ENCODE peak calls at places on chromosome 21, in seven cellular contexts. One of them, this sample, is unnamed.

GRCh38 chr21:39014751-39015150 is 168.5 kb downstream of the PSMG1 start:
- DNase-seq in GM23248: peak; percentile 96
- DNase-seq in GM23338: no peak
- DNase-seq in heart left ventricle: no peak
- DNase-seq in HepG2: no peak
- DNase-seq in A549: peak; percentile 17
- DNase-seq in PC-3: peak; percentile 93
- DNase-seq in this sample: no peak

GRCh38 chr21:35711213-35711612 is 349.1 kb downstream of the SETD4 start:
- DNase-seq in GM23248: no peak
- DNase-seq in GM23338: no peak
- DNase-seq in heart left ventricle: no peak
- DNase-seq in HepG2: no peak
- DNase-seq in A549: no peak
- DNase-seq in PC-3: no peak
- DNase-seq in this sample: no peak

GRCh38 chr21:36186506-36187399 is 30.1 kb downstream of the DOP1B start:
- DNase-seq in GM23248: no peak
- DNase-seq in GM23338: no peak
- DNase-seq in heart left ventricle: peak; percentile 75
- DNase-seq in HepG2: no peak
- DNase-seq in A549: no peak
- DNase-seq in PC-3: no peak
- DNase-seq in this sample: no peak

GRCh38 chr21:36624105-36624504 is 74.8 kb upstream of the SIM2 start:
- DNase-seq in GM23248: no peak
- DNase-seq in GM23338: no peak
- DNase-seq in heart left ventricle: no peak
- DNase-seq in HepG2: no peak
- DNase-seq in A549: no peak
- DNase-seq in PC-3: no peak
- DNase-seq in this sample: no peak

GRCh38 chr21:35206141-35207125 is 157.3 kb upstream of the RUNX1 start:
- DNase-seq in GM23248: no peak
- DNase-seq in GM23338: no peak
- DNase-seq in heart left ventricle: no peak
- DNase-seq in HepG2: no peak
- DNase-seq in A549: no peak
- DNase-seq in PC-3: no peak
- DNase-seq in this sample: peak; percentile 37

GRCh38 chr21:35294231-35294898 is 245.3 kb upstream of the RUNX1 start:
- DNase-seq in GM23248: peak; percentile 1
- DNase-seq in GM23338: peak; percentile 2
- DNase-seq in heart left ventricle: no peak
- DNase-seq in HepG2: no peak
- DNase-seq in A549: no peak
- DNase-seq in PC-3: peak; percentile 50
- DNase-seq in this sample: peak; percentile 51

GRCh38 chr21:34726627-34727337 is 58.0 kb downstream of the CLIC6 start:
- DNase-seq in GM23248: peak; percentile 55
- DNase-seq in GM23338: no peak
- DNase-seq in heart left ventricle: no peak
- DNase-seq in HepG2: no peak
- DNase-seq in A549: no peak
- DNase-seq in PC-3: peak; percentile 45
- DNase-seq in this sample: no peak

GRCh38 chr21:30257773-30258172 is 25.0 kb downstream of the KRTAP24-1 start:
- DNase-seq in GM23248: peak; percentile 69
- DNase-seq in GM23338: peak; percentile 92
- DNase-seq in heart left ventricle: no peak
- DNase-seq in HepG2: no peak
- DNase-seq in A549: peak; percentile 12
- DNase-seq in PC-3: peak; percentile 79
- DNase-seq in this sample: no peak

GRCh38 chr21:38356898-38357297 is 100.1 kb downstream of the KCNJ15 start:
- DNase-seq in GM23248: no peak
- DNase-seq in GM23338: peak; percentile 2
- DNase-seq in heart left ventricle: no peak
- DNase-seq in HepG2: no peak
- DNase-seq in A549: no peak
- DNase-seq in PC-3: no peak
- DNase-seq in this sample: no peak

GRCh38 chr21:34526236-34526617 is 14.2 kb upstream of the KCNE1 start:
- DNase-seq in GM23248: peak; percentile 54
- DNase-seq in GM23338: no peak
- DNase-seq in heart left ventricle: no peak
- DNase-seq in HepG2: no peak
- DNase-seq in A549: no peak
- DNase-seq in PC-3: peak; percentile 13
- DNase-seq in this sample: no peak

GRCh38 chr21:36630485-36631206 is 68.3 kb upstream of the SIM2 start:
- DNase-seq in GM23248: peak; percentile 66
- DNase-seq in GM23338: peak; percentile 94
- DNase-seq in heart left ventricle: peak; percentile 75
- DNase-seq in HepG2: peak; percentile 48
- DNase-seq in A549: peak; percentile 60
- DNase-seq in PC-3: peak; percentile 80
- DNase-seq in this sample: peak; percentile 74

GRCh38 chr21:37435120-37435519 is 68.5 kb downstream of the DYRK1A start:
- DNase-seq in GM23248: peak; percentile 85
- DNase-seq in GM23338: peak; percentile 98
- DNase-seq in heart left ventricle: no peak
- DNase-seq in HepG2: no peak
- DNase-seq in A549: peak; percentile 38
- DNase-seq in PC-3: peak; percentile 47
- DNase-seq in this sample: peak; percentile 29

GRCh38 chr21:25323356-25323949 is 283.8 kb downstream of the MRPL39 start:
- DNase-seq in GM23248: no peak
- DNase-seq in GM23338: no peak
- DNase-seq in heart left ventricle: no peak
- DNase-seq in HepG2: no peak
- DNase-seq in A549: no peak
- DNase-seq in PC-3: no peak
- DNase-seq in this sample: no peak

GRCh38 chr21:42265229-42265812 is 46.4 kb downstream of the ABCG1 start:
- DNase-seq in GM23248: no peak
- DNase-seq in GM23338: no peak
- DNase-seq in heart left ventricle: peak; percentile 44
- DNase-seq in HepG2: no peak
- DNase-seq in A549: no peak
- DNase-seq in PC-3: no peak
- DNase-seq in this sample: no peak

GRCh38 chr21:32325706-32326105 is 27.1 kb downstream of the MRAP start:
- DNase-seq in GM23248: no peak
- DNase-seq in GM23338: no peak
- DNase-seq in heart left ventricle: no peak
- DNase-seq in HepG2: no peak
- DNase-seq in A549: no peak
- DNase-seq in PC-3: no peak
- DNase-seq in this sample: no peak

GRCh38 chr21:39282911-39283310 is 30.5 kb downstream of the BRWD1 start:
- DNase-seq in GM23248: no peak
- DNase-seq in GM23338: no peak
- DNase-seq in heart left ventricle: no peak
- DNase-seq in HepG2: no peak
- DNase-seq in A549: no peak
- DNase-seq in PC-3: no peak
- DNase-seq in this sample: no peak

GRCh38 chr21:23522750-23523149 is 2084.5 kb downstream of the MRPL39 start:
- DNase-seq in GM23248: no peak
- DNase-seq in GM23338: no peak
- DNase-seq in heart left ventricle: no peak
- DNase-seq in HepG2: no peak
- DNase-seq in A549: no peak
- DNase-seq in PC-3: peak; percentile 11
- DNase-seq in this sample: no peak

GRCh38 chr21:34949499-34949898 is 99.6 kb downstream of the RUNX1 start:
- DNase-seq in GM23248: no peak
- DNase-seq in GM23338: no peak
- DNase-seq in heart left ventricle: no peak
- DNase-seq in HepG2: no peak
- DNase-seq in A549: no peak
- DNase-seq in PC-3: no peak
- DNase-seq in this sample: no peak

GRCh38 chr21:24671901-24672300 is 935.4 kb downstream of the MRPL39 start:
- DNase-seq in GM23248: no peak
- DNase-seq in GM23338: no peak
- DNase-seq in heart left ventricle: no peak
- DNase-seq in HepG2: no peak
- DNase-seq in A549: no peak
- DNase-seq in PC-3: peak; percentile 39
- DNase-seq in this sample: no peak

GRCh38 chr21:45440736-45441350 is 35.9 kb downstream of the COL18A1 start:
- DNase-seq in GM23248: no peak
- DNase-seq in GM23338: no peak
- DNase-seq in heart left ventricle: peak; percentile 55
- DNase-seq in HepG2: no peak
- DNase-seq in A549: no peak
- DNase-seq in PC-3: no peak
- DNase-seq in this sample: no peak

GRCh38 chr21:45439901-45440461 is 35.0 kb downstream of the COL18A1 start:
- DNase-seq in GM23248: no peak
- DNase-seq in GM23338: no peak
- DNase-seq in heart left ventricle: peak; percentile 59
- DNase-seq in HepG2: no peak
- DNase-seq in A549: no peak
- DNase-seq in PC-3: no peak
- DNase-seq in this sample: no peak

GRCh38 chr21:45439171-45439872 is 34.4 kb downstream of the COL18A1 start:
- DNase-seq in GM23248: peak; percentile 86
- DNase-seq in GM23338: peak; percentile 90
- DNase-seq in heart left ventricle: peak; percentile 91
- DNase-seq in HepG2: peak; percentile 59
- DNase-seq in A549: peak; percentile 78
- DNase-seq in PC-3: peak; percentile 90
- DNase-seq in this sample: peak; percentile 67

GRCh38 chr21:45436371-45437040 is 31.5 kb downstream of the COL18A1 start:
- DNase-seq in GM23248: no peak
- DNase-seq in GM23338: no peak
- DNase-seq in heart left ventricle: peak; percentile 54
- DNase-seq in HepG2: no peak
- DNase-seq in A549: no peak
- DNase-seq in PC-3: no peak
- DNase-seq in this sample: no peak

DNA sequence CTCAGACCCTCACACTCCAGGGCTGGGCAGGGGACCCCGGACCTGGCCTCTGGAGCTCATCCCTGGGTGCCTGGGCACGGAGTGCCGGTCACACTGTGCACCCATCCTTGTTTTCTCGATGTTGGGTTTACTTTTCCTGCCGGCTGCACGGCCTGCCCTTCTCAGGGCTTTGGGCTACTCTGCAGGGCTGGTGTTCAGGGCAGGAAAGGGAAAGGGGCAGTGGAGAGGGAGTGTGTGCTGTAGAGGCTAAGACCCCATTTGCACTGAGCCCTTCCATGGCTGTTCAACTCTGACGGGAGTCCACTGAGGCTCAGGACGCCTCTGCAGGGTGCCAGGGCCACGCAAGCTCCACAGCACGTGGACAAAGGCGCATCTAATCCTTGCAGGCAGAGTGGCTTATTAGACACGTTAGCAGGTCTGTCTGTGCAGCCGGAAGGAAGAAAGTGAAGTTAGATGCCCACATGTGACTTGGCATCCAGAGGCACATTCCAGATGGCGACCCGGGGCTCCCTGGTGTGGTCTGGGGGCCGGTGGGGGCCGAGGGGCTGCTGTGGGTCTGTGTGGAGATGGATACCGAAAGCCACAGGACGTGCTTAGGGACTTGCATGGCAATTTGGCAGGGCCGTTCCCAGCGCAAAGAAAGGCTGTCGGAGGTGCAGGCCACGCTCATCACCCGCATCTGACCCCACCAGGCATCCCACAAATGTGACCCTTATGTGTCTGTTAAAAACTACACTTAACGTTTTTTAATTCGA is 33.6 kb downstream of the COL18A1 start:
- DNase-seq in GM23248: no peak
- DNase-seq in GM23338: no peak
- DNase-seq in heart left ventricle: peak; percentile 61
- DNase-seq in HepG2: no peak
- DNase-seq in A549: no peak
- DNase-seq in PC-3: no peak
- DNase-seq in this sample: no peak
- H3K4me3 ChIP-seq in GM23248: peak overlapping the region; percentile 72
- H3K4me3 ChIP-seq in GM23338: no peak overlapping the region
- H3K4me3 ChIP-seq in heart left ventricle: no peak overlapping the region
- H3K4me3 ChIP-seq in HepG2: no peak overlapping the region
- H3K4me3 ChIP-seq in A549: no peak overlapping the region
- H3K4me3 ChIP-seq in PC-3: peak overlapping the region; percentile 58
- H3K4me3 ChIP-seq in this sample: no peak overlapping the region

GRCh38 chr21:43720539-43721224 is 1.8 kb downstream of the PDXK start:
- DNase-seq in GM23248: no peak
- DNase-seq in GM23338: no peak
- DNase-seq in heart left ventricle: no peak
- DNase-seq in HepG2: no peak
- DNase-seq in A549: no peak
- DNase-seq in PC-3: no peak
- DNase-seq in this sample: no peak
- H3K4me1 ChIP-seq in GM23248: peaks cover 18% of the 10 kb centered on the region
- H3K4me1 ChIP-seq in GM23338: peaks cover 8% of the 10 kb centered on the region
- H3K4me1 ChIP-seq in heart left ventricle: peaks cover 32% of the 10 kb centered on the region
- H3K4me1 ChIP-seq in HepG2: peaks cover 43% of the 10 kb centered on the region
- H3K4me1 ChIP-seq in A549: peaks cover 64% of the 10 kb centered on the region
- H3K4me1 ChIP-seq in PC-3: peaks cover 45% of the 10 kb centered on the region
- H3K4me1 ChIP-seq in this sample: peaks cover 23% of the 10 kb centered on the region

GRCh38 chr21:29155118-29155932 is 24.9 kb downstream of the MAP3K7CL start:
- DNase-seq in GM23248: peak; percentile 76
- DNase-seq in GM23338: peak; percentile 39
- DNase-seq in heart left ventricle: peak; percentile 82
- DNase-seq in HepG2: no peak
- DNase-seq in A549: no peak
- DNase-seq in PC-3: peak; percentile 39
- DNase-seq in this sample: no peak
- H3K4me3 ChIP-seq in GM23248: peak overlapping the region; percentile 69
- H3K4me3 ChIP-seq in GM23338: no peak overlapping the region
- H3K4me3 ChIP-seq in heart left ventricle: no peak overlapping the region
- H3K4me3 ChIP-seq in HepG2: no peak overlapping the region
- H3K4me3 ChIP-seq in A549: no peak overlapping the region
- H3K4me3 ChIP-seq in PC-3: peak overlapping the region; percentile 59
- H3K4me3 ChIP-seq in this sample: no peak overlapping the region

GRCh38 chr21:45401916-45402900 is 2.8 kb upstream of the COL18A1 start:
- DNase-seq in GM23248: no peak
- DNase-seq in GM23338: no peak
- DNase-seq in heart left ventricle: peak; percentile 56
- DNase-seq in HepG2: no peak
- DNase-seq in A549: no peak
- DNase-seq in PC-3: no peak
- DNase-seq in this sample: no peak

GRCh38 chr21:45405271-45405818 is 380 bp downstream of the COL18A1 start:
- DNase-seq in GM23248: peak; percentile 57
- DNase-seq in GM23338: no peak
- DNase-seq in heart left ventricle: peak; percentile 80
- DNase-seq in HepG2: no peak
- DNase-seq in A549: no peak
- DNase-seq in PC-3: peak; percentile 52
- DNase-seq in this sample: peak; percentile 65

GRCh38 chr21:45404726-45405270 is at the start of gene COL18A1:
- DNase-seq in GM23248: peak; percentile 67
- DNase-seq in GM23338: peak; percentile 77
- DNase-seq in heart left ventricle: peak; percentile 84
- DNase-seq in HepG2: no peak
- DNase-seq in A549: peak; percentile 22
- DNase-seq in PC-3: peak; percentile 43
- DNase-seq in this sample: peak; percentile 81

GRCh38 chr21:45403133-45403824 is 1.7 kb upstream of the COL18A1 start:
- DNase-seq in GM23248: no peak
- DNase-seq in GM23338: no peak
- DNase-seq in heart left ventricle: peak; percentile 38
- DNase-seq in HepG2: no peak
- DNase-seq in A549: no peak
- DNase-seq in PC-3: peak; percentile 83
- DNase-seq in this sample: no peak

GRCh38 chr21:45403825-45404725 is 890 bp upstream of the COL18A1 start:
- DNase-seq in GM23248: peak; percentile 58
- DNase-seq in GM23338: peak; percentile 80
- DNase-seq in heart left ventricle: peak; percentile 79
- DNase-seq in HepG2: no peak
- DNase-seq in A549: no peak
- DNase-seq in PC-3: no peak
- DNase-seq in this sample: no peak
- H3K4me1 ChIP-seq in GM23248: no peaks in the 10 kb centered on the region
- H3K4me1 ChIP-seq in GM23338: peaks cover 30% of the 10 kb centered on the region
- H3K4me1 ChIP-seq in heart left ventricle: peaks cover 40% of the 10 kb centered on the region
- H3K4me1 ChIP-seq in HepG2: peaks cover 40% of the 10 kb centered on the region
- H3K4me1 ChIP-seq in A549: peaks cover 31% of the 10 kb centered on the region
- H3K4me1 ChIP-seq in PC-3: peaks cover 49% of the 10 kb centered on the region
- H3K4me1 ChIP-seq in this sample: peaks cover 36% of the 10 kb centered on the region